ENCODE peak calls at places on chromosomes 4 and X, in four cellular contexts. One of them, this sample, is unnamed.

GRCh38 chr4:80086296-80086695 is 13.3 kb upstream of the ANTXR2 start:
- DNase-seq in IMR-90: no peak
- DNase-seq in prostate gland: no peak
- DNase-seq in tibial artery: no peak
- DNase-seq in this sample: no peak

GRCh38 chrX:136395271-136395670 is 92.5 kb upstream of the BRS3 start:
- DNase-seq in IMR-90: peak
- DNase-seq in prostate gland: no peak
- DNase-seq in tibial artery: no peak
- DNase-seq in this sample: no peak

GRCh38 chrX:112636951-112637541 is 42.7 kb downstream of the LHFPL1 start:
- DNase-seq in IMR-90: peak
- DNase-seq in prostate gland: no peak
- DNase-seq in tibial artery: no peak
- DNase-seq in this sample: no peak

GRCh38 chr4:37803348-37803973 is 23.0 kb upstream of the PGM2 start:
- DNase-seq in IMR-90: peak
- DNase-seq in prostate gland: no peak
- DNase-seq in tibial artery: no peak
- DNase-seq in this sample: no peak

GRCh38 chrX:8913665-8914409 is 112.7 kb upstream of the FAM9A start:
- DNase-seq in IMR-90: peak
- DNase-seq in prostate gland: no peak
- DNase-seq in tibial artery: peak
- DNase-seq in this sample: peak

GRCh38 chr4:76251448-76252270 is at the start of gene FAM47E:
- DNase-seq in IMR-90: peak
- DNase-seq in prostate gland: peak
- DNase-seq in tibial artery: peak
- DNase-seq in this sample: peak

GRCh38 chr4:28391877-28392276 is 1531.2 kb downstream of the STIM2 start:
- DNase-seq in IMR-90: peak
- DNase-seq in prostate gland: no peak
- DNase-seq in tibial artery: no peak
- DNase-seq in this sample: no peak

GRCh38 chr4:123995939-123996338 is 599.3 kb downstream of the SPRY1 start:
- DNase-seq in IMR-90: peak
- DNase-seq in prostate gland: no peak
- DNase-seq in tibial artery: no peak
- DNase-seq in this sample: no peak

GRCh38 chr4:125732682-125733081 is 417.9 kb downstream of the FAT4 start:
- DNase-seq in IMR-90: no peak
- DNase-seq in prostate gland: no peak
- DNase-seq in tibial artery: no peak
- DNase-seq in this sample: no peak

GRCh38 chrX:45811307-45811706 is 610.6 kb upstream of the DIPK2B start:
- DNase-seq in IMR-90: no peak
- DNase-seq in prostate gland: no peak
- DNase-seq in tibial artery: no peak
- DNase-seq in this sample: no peak

GRCh38 chrX:45803383-45803921 is 602.8 kb upstream of the DIPK2B start:
- DNase-seq in IMR-90: peak
- DNase-seq in prostate gland: no peak
- DNase-seq in tibial artery: no peak
- DNase-seq in this sample: no peak

GRCh38 chrX:45806410-45807121 is 605.9 kb upstream of the DIPK2B start:
- DNase-seq in IMR-90: peak
- DNase-seq in prostate gland: no peak
- DNase-seq in tibial artery: no peak
- DNase-seq in this sample: no peak

GRCh38 chrX:45807572-45808425 is 607.1 kb upstream of the DIPK2B start:
- DNase-seq in IMR-90: peak
- DNase-seq in prostate gland: no peak
- DNase-seq in tibial artery: no peak
- DNase-seq in this sample: no peak
- H3K4me3 ChIP-seq in IMR-90: peak
- H3K4me3 ChIP-seq in prostate gland: no peak
- H3K4me3 ChIP-seq in tibial artery: peak
- H3K4me3 ChIP-seq in this sample: no peak

GRCh38 chr4:142565771-142566170 is 280.3 kb downstream of the INPP4B start:
- DNase-seq in IMR-90: no peak
- DNase-seq in prostate gland: no peak
- DNase-seq in tibial artery: no peak
- DNase-seq in this sample: no peak

GRCh38 chr4:142567199-142567598 is 278.9 kb downstream of the INPP4B start:
- DNase-seq in IMR-90: no peak
- DNase-seq in prostate gland: no peak
- DNase-seq in tibial artery: no peak
- DNase-seq in this sample: no peak

GRCh38 chr4:142566243-142566642 is 279.9 kb downstream of the INPP4B start:
- DNase-seq in IMR-90: no peak
- DNase-seq in prostate gland: no peak
- DNase-seq in tibial artery: no peak
- DNase-seq in this sample: no peak

GRCh38 chr4:142566780-142567179 is 279.3 kb downstream of the INPP4B start:
- DNase-seq in IMR-90: no peak
- DNase-seq in prostate gland: no peak
- DNase-seq in tibial artery: no peak
- DNase-seq in this sample: no peak

DNA sequence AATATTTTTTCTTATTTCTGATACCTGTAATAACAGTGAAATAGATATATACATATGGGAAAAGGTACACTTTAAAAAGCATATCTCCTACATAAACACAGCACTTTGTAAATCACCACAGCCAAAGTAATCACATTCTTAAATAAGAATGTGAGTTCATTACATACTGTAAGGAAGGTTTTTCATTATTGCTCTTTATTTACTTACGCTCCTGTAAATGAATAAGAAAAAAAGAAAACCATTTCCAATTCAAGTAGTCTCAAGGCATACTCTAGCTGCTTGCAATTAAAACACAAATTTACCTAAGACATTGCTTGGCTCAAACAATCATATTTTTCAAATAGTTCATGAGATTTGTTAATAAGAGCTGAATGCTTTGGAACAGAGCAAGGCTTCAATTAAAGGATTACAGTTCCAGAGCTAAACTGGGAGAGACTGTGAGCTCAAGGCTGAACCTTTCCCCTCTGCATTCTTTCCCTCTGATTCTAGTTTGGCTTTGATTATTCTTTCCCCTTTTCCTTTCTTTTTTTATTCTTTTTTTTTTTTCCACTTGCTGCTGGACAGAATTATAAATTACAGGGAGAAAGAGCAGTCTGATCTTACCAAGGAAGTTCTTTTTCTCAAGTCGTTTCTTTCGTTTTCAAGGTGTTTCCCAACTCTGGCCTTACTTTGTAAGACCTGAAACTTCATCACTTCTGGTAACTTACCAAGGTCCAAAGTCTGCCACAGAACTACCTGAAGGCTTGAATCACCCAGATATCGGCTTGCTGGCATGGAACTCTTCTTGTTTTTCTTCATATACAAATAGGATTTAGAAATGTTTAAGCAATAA is 278.3 kb downstream of the INPP4B start:
- DNase-seq in IMR-90: peak
- DNase-seq in prostate gland: no peak
- DNase-seq in tibial artery: no peak
- DNase-seq in this sample: peak
- H3K4me3 ChIP-seq in IMR-90: no peak
- H3K4me3 ChIP-seq in prostate gland: no peak
- H3K4me3 ChIP-seq in tibial artery: peak
- H3K4me3 ChIP-seq in this sample: peak

GRCh38 chr4:4912155-4912554 is 52.7 kb downstream of the MSX1 start:
- DNase-seq in IMR-90: no peak
- DNase-seq in prostate gland: no peak
- DNase-seq in tibial artery: no peak
- DNase-seq in this sample: no peak

GRCh38 chr4:4914059-4914820 is 54.8 kb downstream of the MSX1 start:
- DNase-seq in IMR-90: peak
- DNase-seq in prostate gland: no peak
- DNase-seq in tibial artery: no peak
- DNase-seq in this sample: no peak

GRCh38 chr4:4914965-4915845 is 55.7 kb downstream of the MSX1 start:
- DNase-seq in IMR-90: no peak
- DNase-seq in prostate gland: no peak
- DNase-seq in tibial artery: no peak
- DNase-seq in this sample: no peak

GRCh38 chr4:4913147-4913561 is 53.7 kb downstream of the MSX1 start:
- DNase-seq in IMR-90: no peak
- DNase-seq in prostate gland: no peak
- DNase-seq in tibial artery: peak
- DNase-seq in this sample: no peak

GRCh38 chr4:4913628-4914027 is 54.2 kb downstream of the MSX1 start:
- DNase-seq in IMR-90: no peak
- DNase-seq in prostate gland: no peak
- DNase-seq in tibial artery: no peak
- DNase-seq in this sample: no peak
- H3K4me3 ChIP-seq in IMR-90: no peak
- H3K4me3 ChIP-seq in prostate gland: no peak
- H3K4me3 ChIP-seq in tibial artery: no peak
- H3K4me3 ChIP-seq in this sample: no peak

DNA sequence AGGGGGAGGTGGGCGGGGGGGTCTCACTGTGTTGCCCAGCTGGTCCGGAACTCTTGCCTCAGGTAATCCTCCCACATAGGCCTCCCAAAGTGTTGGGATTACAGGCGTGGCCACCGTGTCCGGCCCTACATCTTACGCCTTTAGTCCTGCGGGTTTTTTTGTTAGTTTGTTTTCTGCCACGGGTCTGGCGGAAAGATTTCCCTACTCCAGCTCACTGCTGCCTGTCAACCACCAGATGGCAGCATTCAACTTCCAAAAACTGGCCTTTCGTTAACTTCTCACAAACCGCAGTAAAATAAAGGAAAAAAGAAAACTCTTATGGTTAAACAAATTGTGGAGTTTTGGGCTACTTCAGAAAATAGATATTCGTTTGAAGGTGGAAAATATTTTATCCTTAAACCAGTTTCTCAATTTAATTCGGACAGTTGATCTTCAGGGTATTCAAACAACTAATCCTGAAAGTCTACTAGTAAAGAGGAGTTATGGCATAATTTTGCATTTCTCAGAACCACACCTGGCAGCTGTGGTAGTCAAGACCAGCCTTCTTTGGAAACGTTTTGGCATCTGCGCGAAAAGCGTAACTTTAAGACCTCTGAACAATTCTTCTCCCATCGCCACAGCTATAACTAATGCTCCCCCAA is 41.1 kb downstream of the LUZP4 start:
- DNase-seq in IMR-90: peak
- DNase-seq in prostate gland: peak
- DNase-seq in tibial artery: no peak
- DNase-seq in this sample: peak
- H3K4me3 ChIP-seq in IMR-90: no peak
- H3K4me3 ChIP-seq in prostate gland: no peak
- H3K4me3 ChIP-seq in tibial artery: peak
- H3K4me3 ChIP-seq in this sample: no peak

DNA sequence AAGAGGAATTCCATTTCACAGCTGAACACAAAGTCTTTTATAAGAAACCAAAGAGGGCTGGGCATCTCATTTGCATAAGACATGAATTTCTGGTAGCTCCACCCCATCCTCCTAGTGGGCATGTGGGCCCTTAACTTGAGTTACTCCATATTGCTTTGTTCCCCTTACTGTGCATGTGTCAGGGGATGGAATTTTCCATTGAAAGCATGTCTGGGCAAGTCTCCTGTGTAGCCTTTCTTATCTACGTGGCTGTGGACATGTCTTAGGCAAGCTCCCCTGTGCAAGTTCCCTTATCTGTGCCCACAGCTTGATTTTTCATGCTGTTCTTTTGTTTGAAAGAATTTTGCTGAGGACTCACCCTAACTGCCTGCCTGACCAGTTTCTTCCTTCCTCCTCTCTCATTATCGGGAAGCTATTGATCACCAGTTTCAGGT is 123.5 kb upstream of the JADE1 start:
- DNase-seq in IMR-90: peak
- DNase-seq in prostate gland: no peak
- DNase-seq in tibial artery: no peak
- DNase-seq in this sample: no peak
- H3K4me3 ChIP-seq in IMR-90: no peak
- H3K4me3 ChIP-seq in prostate gland: no peak
- H3K4me3 ChIP-seq in tibial artery: no peak
- H3K4me3 ChIP-seq in this sample: no peak

DNA sequence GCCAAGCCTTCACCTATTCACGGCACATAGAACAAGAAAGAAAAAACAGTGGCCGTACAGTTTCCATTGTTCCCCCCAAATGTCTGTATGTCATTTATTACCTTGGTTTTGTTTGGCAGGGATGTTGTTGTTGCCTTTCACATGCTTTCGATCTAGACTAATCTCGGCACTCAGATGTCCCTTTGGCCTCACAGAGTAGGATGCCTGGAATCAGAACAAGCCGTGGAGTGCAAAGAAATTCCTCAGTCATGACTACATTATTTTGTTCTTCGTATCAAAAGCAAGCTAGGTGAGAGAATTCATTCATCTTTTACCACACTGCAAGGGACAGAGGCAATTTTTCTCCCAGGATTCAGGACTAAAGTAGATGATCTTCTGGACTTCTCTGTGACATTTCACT is 106.9 kb downstream of the SMIM20 start:
- DNase-seq in IMR-90: peak
- DNase-seq in prostate gland: peak
- DNase-seq in tibial artery: no peak
- DNase-seq in this sample: no peak
- H3K4me3 ChIP-seq in IMR-90: no peak
- H3K4me3 ChIP-seq in prostate gland: no peak
- H3K4me3 ChIP-seq in tibial artery: no peak
- H3K4me3 ChIP-seq in this sample: no peak

DNA sequence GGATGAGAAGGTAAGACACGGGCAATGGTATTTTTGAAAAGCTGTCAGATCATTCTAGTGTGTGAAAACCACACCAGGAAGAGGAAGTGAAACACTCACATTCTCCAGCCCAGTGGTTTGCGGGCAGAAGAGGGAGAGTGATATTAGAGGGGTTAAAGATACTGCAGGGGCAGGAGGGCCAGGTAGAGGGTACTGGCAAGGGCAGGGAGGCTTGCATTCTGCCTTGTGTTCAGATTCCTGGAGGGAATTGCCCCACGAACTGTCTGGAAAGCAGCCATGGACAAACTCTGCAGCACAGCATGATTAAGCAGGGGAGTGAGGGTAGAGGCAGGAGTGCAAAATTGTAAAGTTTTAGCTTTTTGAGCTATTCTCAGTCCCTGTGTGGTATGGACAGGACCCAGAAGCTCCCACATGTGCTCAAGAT is 30.9 kb downstream of the NIPAL1 start:
- DNase-seq in IMR-90: no peak
- DNase-seq in prostate gland: no peak
- DNase-seq in tibial artery: no peak
- DNase-seq in this sample: peak
- H3K4me3 ChIP-seq in IMR-90: no peak
- H3K4me3 ChIP-seq in prostate gland: no peak
- H3K4me3 ChIP-seq in tibial artery: no peak
- H3K4me3 ChIP-seq in this sample: no peak

This sample was measured in colonic mucosa.